ENCODE peak calls at places on chromosomes 13 and 19, in five cellular contexts. One of them, this sample, is unnamed.

GRCh38 chr13:81778350-81778749 is 1437.4 kb upstream of the SPRY2 start:
- DNase-seq in mucosa of descending colon: no peak
- DNase-seq in AG09309: no peak
- DNase-seq in astrocyte of the spinal cord: no peak
- DNase-seq in hepatocyte: no peak
- DNase-seq in this sample: no peak

GRCh38 chr19:47658431-47659383 is 49.8 kb downstream of the BICRA start:
- DNase-seq in hepatocyte: peak
- DNase-seq in astrocyte of the spinal cord: peak
- DNase-seq in AG09309: no peak
- DNase-seq in mucosa of descending colon: peak
- DNase-seq in this sample: no peak

GRCh38 chr19:13260883-13261653 is 110.9 kb downstream of the IER2 start:
- DNase-seq in AG09309: peak
- DNase-seq in hepatocyte: peak
- DNase-seq in astrocyte of the spinal cord: peak
- DNase-seq in mucosa of descending colon: peak
- DNase-seq in this sample: no peak

GRCh38 chr13:47945738-47946137 is 55.3 kb downstream of the SUCLA2 start:
- DNase-seq in AG09309: peak
- DNase-seq in mucosa of descending colon: no peak
- DNase-seq in astrocyte of the spinal cord: peak
- DNase-seq in hepatocyte: peak
- DNase-seq in this sample: no peak

GRCh38 chr13:103386341-103386740 is 320.1 kb upstream of the SLC10A2 start:
- DNase-seq in astrocyte of the spinal cord: peak
- DNase-seq in mucosa of descending colon: no peak
- DNase-seq in AG09309: no peak
- DNase-seq in hepatocyte: peak
- DNase-seq in this sample: no peak

GRCh38 chr19:7789447-7789846 is 26.4 kb downstream of the CLEC4M start:
- DNase-seq in astrocyte of the spinal cord: no peak
- DNase-seq in AG09309: no peak
- DNase-seq in mucosa of descending colon: peak
- DNase-seq in hepatocyte: no peak
- DNase-seq in this sample: peak

GRCh38 chr19:47097396-47098217 is 16.0 kb downstream of the ZC3H4 start:
- DNase-seq in AG09309: no peak
- DNase-seq in astrocyte of the spinal cord: no peak
- DNase-seq in hepatocyte: no peak
- DNase-seq in mucosa of descending colon: peak
- DNase-seq in this sample: no peak

GRCh38 chr13:63092461-63092860 is 1676.8 kb upstream of the PCDH20 start:
- DNase-seq in astrocyte of the spinal cord: peak
- DNase-seq in hepatocyte: no peak
- DNase-seq in mucosa of descending colon: no peak
- DNase-seq in AG09309: no peak
- DNase-seq in this sample: no peak

GRCh38 chr13:82257790-82258507 is 1624.3 kb downstream of the SLITRK1 start:
- DNase-seq in astrocyte of the spinal cord: no peak
- DNase-seq in hepatocyte: no peak
- DNase-seq in mucosa of descending colon: no peak
- DNase-seq in AG09309: no peak
- DNase-seq in this sample: no peak

GRCh38 chr13:97353927-97354326 is 80.0 kb upstream of the RAP2A start:
- DNase-seq in mucosa of descending colon: no peak
- DNase-seq in hepatocyte: no peak
- DNase-seq in AG09309: no peak
- DNase-seq in astrocyte of the spinal cord: peak
- DNase-seq in this sample: no peak

GRCh38 chr13:108000998-108001397 is 214.3 kb downstream of the LIG4 start:
- DNase-seq in AG09309: no peak
- DNase-seq in astrocyte of the spinal cord: no peak
- DNase-seq in mucosa of descending colon: no peak
- DNase-seq in hepatocyte: no peak
- DNase-seq in this sample: no peak

GRCh38 chr13:19061278-19061677 is 120.3 kb downstream of the TUBA3C start:
- DNase-seq in hepatocyte: no peak
- DNase-seq in AG09309: no peak
- DNase-seq in astrocyte of the spinal cord: no peak
- DNase-seq in mucosa of descending colon: no peak
- DNase-seq in this sample: no peak

GRCh38 chr19:4722671-4723464 is 774 bp downstream of the DPP9 start:
- DNase-seq in AG09309: peak
- DNase-seq in hepatocyte: peak
- DNase-seq in mucosa of descending colon: peak
- DNase-seq in astrocyte of the spinal cord: peak
- DNase-seq in this sample: peak

GRCh38 chr13:27551563-27551962 is 68.8 kb downstream of the LNX2 start:
- DNase-seq in AG09309: no peak
- DNase-seq in astrocyte of the spinal cord: no peak
- DNase-seq in mucosa of descending colon: no peak
- DNase-seq in hepatocyte: peak
- DNase-seq in this sample: no peak

GRCh38 chr13:27559714-27560113 is 60.6 kb downstream of the LNX2 start:
- DNase-seq in astrocyte of the spinal cord: no peak
- DNase-seq in AG09309: no peak
- DNase-seq in mucosa of descending colon: no peak
- DNase-seq in hepatocyte: no peak
- DNase-seq in this sample: no peak

DNA sequence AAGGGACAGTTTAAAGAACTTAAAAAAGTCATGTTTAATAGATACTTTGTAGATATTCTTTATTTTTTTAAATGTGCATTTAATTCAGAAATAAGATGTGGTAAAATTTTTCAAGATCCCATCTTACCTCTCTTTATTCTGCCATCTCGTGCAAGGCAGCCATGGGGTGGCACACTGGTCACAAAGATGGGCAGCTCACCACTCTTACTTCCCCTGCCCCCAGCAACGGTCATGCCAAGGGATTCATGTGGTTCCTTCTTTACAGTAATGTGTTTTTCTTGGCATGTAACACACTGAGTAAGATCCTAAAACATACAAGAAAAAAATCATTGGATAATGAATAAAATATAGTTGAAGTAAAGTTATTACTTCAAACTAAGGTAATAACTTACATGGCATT is 64.2 kb downstream of the LNX2 start:
- DNase-seq in hepatocyte: no peak
- DNase-seq in astrocyte of the spinal cord: peak
- DNase-seq in mucosa of descending colon: no peak
- DNase-seq in AG09309: peak
- DNase-seq in this sample: no peak
- H3K4me3 ChIP-seq in hepatocyte: no peak
- H3K4me3 ChIP-seq in astrocyte of the spinal cord: no peak
- H3K4me3 ChIP-seq in mucosa of descending colon: no peak
- H3K4me3 ChIP-seq in AG09309: no peak
- H3K4me3 ChIP-seq in this sample: no peak

DNA sequence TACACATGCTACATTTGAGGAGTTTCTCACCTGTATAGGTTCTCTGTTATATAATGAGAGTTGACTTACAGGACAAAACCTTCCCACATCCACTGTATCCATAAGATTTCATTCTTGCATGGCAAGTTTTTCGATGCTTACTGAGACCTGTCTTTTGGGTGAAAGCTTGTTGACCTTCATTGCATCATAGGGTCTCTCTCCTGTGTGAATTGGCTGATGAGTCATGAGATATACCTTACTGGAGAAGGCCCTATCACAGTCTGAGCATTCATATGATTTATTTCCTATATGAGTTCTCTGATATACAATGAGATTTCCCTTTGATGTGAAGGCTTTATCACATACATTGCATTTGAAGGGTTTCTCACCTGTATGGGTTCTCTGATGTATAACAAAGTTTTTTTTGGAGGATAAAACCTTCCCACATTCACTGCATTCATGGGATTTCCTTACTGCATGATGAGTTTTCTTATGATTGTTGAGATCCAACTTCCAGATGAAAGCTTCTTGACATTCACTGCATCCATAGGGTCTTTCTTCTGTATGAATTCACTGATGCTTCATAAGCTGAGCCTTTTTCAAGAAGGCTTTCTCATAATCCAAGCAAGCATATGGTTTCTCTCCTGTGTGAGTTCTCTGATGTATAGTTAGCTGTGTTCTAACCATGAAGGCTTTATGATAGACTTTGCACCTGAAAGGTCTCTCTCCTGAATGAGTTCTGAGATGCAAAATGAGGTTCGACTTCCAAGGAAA is 25.7 kb downstream of the ZNF577 start:
- DNase-seq in hepatocyte: no peak
- DNase-seq in mucosa of descending colon: no peak
- DNase-seq in AG09309: no peak
- DNase-seq in astrocyte of the spinal cord: no peak
- DNase-seq in this sample: no peak
- H3K4me3 ChIP-seq in hepatocyte: no peak
- H3K4me3 ChIP-seq in mucosa of descending colon: no peak
- H3K4me3 ChIP-seq in AG09309: no peak
- H3K4me3 ChIP-seq in astrocyte of the spinal cord: no peak
- H3K4me3 ChIP-seq in this sample: no peak

DNA sequence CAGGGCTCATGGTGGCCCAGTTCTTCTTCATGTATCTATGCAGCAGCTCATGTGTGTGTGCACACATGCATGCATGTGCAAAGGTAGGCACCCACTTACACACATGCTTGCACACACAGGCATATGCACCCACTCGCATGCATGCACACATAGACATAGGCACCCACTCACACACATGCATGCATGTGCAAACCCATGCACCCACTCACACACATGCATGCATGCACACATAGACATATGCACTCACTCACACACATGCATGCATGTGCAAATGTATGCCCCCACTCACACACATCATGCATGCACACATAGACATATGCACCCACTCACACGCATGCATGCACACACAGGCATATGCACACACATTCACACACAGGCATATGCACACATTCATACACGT is 64.1 kb upstream of the ARHGEF7 start:
- DNase-seq in mucosa of descending colon: no peak
- DNase-seq in astrocyte of the spinal cord: no peak
- DNase-seq in AG09309: no peak
- DNase-seq in hepatocyte: no peak
- DNase-seq in this sample: no peak
- H3K4me3 ChIP-seq in mucosa of descending colon: no peak
- H3K4me3 ChIP-seq in astrocyte of the spinal cord: no peak
- H3K4me3 ChIP-seq in AG09309: no peak
- H3K4me3 ChIP-seq in hepatocyte: no peak
- H3K4me3 ChIP-seq in this sample: no peak

DNA sequence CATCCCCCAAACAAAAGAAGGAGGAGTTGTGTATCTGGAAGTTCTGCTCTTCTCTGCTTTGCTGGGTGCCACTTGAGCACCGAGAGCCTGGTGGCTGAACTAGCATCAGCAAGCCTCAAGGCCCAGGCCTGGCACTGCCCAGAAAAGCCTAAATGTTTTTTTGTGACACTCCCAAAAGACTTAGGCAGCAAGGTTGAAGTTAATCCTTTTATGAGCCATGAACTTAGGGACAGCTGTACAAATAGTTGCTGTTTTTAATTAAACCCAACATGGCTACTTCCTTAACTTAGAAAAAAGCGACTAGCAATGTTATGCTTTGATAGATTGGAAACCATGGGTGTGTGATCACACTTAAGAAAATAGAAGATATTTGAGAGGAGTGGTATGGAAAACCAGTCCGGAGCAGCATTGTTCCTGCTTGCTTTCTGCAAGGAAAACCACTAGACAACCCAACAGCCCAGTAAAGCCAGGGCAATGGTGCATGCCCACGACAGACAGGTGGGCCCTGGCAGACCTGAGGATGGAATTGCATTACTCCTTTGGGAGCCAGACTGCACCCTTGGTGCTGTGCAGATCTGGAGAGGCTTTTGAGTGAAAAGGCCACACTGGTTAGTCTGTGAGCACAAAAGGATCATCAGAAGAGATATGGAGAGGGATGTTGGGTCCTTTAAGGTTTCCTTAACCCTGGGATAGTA is 836 bp upstream of the DLEU7 start:
- DNase-seq in astrocyte of the spinal cord: no peak
- DNase-seq in hepatocyte: no peak
- DNase-seq in AG09309: no peak
- DNase-seq in mucosa of descending colon: no peak
- DNase-seq in this sample: no peak
- H3K4me3 ChIP-seq in astrocyte of the spinal cord: no peak
- H3K4me3 ChIP-seq in hepatocyte: no peak
- H3K4me3 ChIP-seq in AG09309: no peak
- H3K4me3 ChIP-seq in mucosa of descending colon: no peak
- H3K4me3 ChIP-seq in this sample: no peak

DNA sequence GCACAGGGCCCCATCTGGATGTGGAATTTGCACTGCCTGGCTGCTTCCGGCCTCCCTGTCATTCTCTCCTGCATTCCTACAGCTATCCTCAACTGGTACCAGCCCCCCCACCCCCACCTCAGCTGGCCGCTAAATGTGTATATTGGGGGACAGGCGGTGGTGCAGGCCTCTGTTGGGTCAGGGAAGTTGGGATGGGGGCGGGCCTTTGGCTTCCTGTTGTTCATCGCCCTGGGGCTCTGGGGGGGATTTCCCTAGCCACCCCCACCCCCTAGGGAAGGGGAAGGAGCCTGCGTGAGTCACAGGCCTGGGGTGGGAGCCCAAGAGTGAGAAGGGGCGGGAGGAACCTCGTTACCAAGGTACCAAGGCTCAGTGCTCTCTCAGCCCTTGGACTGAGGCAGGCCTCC is 10.6 kb downstream of the POU2F2 start:
- DNase-seq in hepatocyte: no peak
- DNase-seq in mucosa of descending colon: peak
- DNase-seq in AG09309: no peak
- DNase-seq in astrocyte of the spinal cord: peak
- DNase-seq in this sample: peak
- H3K4me3 ChIP-seq in hepatocyte: no peak
- H3K4me3 ChIP-seq in mucosa of descending colon: no peak
- H3K4me3 ChIP-seq in AG09309: no peak
- H3K4me3 ChIP-seq in astrocyte of the spinal cord: no peak
- H3K4me3 ChIP-seq in this sample: no peak

GRCh38 chr13:40981361-40981760 is 37.8 kb downstream of the ELF1 start:
- DNase-seq in astrocyte of the spinal cord: no peak
- DNase-seq in AG09309: no peak
- DNase-seq in mucosa of descending colon: no peak
- DNase-seq in hepatocyte: no peak
- DNase-seq in this sample: no peak

GRCh38 chr13:40983269-40983668 is 35.8 kb downstream of the ELF1 start:
- DNase-seq in astrocyte of the spinal cord: no peak
- DNase-seq in mucosa of descending colon: no peak
- DNase-seq in hepatocyte: no peak
- DNase-seq in AG09309: no peak
- DNase-seq in this sample: no peak

GRCh38 chr13:40983725-40984669 is 35.1 kb downstream of the ELF1 start:
- DNase-seq in hepatocyte: no peak
- DNase-seq in astrocyte of the spinal cord: no peak
- DNase-seq in AG09309: no peak
- DNase-seq in mucosa of descending colon: no peak
- DNase-seq in this sample: no peak

GRCh38 chr13:40981949-40982348 is 37.2 kb downstream of the ELF1 start:
- DNase-seq in astrocyte of the spinal cord: no peak
- DNase-seq in hepatocyte: no peak
- DNase-seq in mucosa of descending colon: no peak
- DNase-seq in AG09309: no peak
- DNase-seq in this sample: no peak

DNA sequence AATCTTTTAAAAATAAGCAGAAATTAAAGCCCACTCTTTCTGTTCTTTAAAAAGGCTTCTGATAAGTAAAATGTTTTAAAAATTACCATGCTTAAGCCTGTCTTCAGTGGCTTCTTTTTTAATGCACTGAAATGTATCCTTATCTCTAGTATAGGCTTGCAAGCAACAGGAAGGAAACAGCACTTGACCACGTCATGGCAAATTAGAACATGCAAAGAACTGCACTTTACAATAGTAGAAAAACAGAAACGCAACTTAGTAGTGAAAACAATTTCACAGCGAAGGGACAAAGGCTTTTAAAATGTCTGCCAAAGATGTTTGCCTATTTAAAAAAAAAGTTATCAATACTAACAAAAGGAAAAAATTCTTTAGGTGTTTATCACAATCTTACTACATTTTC is 36.3 kb downstream of the ELF1 start:
- DNase-seq in AG09309: no peak
- DNase-seq in hepatocyte: peak
- DNase-seq in mucosa of descending colon: peak
- DNase-seq in astrocyte of the spinal cord: peak
- DNase-seq in this sample: no peak
- H3K4me3 ChIP-seq in AG09309: no peak
- H3K4me3 ChIP-seq in hepatocyte: no peak
- H3K4me3 ChIP-seq in mucosa of descending colon: no peak
- H3K4me3 ChIP-seq in astrocyte of the spinal cord: no peak
- H3K4me3 ChIP-seq in this sample: no peak